ENCODE peak calls at places on chromosomes 6 and 20, in five cellular contexts. One of them, this sample, is unnamed.

GRCh38 chr6:109474995-109475394 is 8.0 kb downstream of the ZBTB24 start:
- DNase-seq in GM12878: no peak
- DNase-seq in K562: no peak
- DNase-seq in GM23338: no peak
- DNase-seq in HepG2: no peak
- DNase-seq in this sample: no peak

GRCh38 chr6:38933426-38933825 is 115.2 kb upstream of the GLP1R start:
- DNase-seq in HepG2: peak
- DNase-seq in K562: no peak
- DNase-seq in GM12878: no peak
- DNase-seq in GM23338: peak
- DNase-seq in this sample: no peak

GRCh38 chr20:6855806-6856205 is 88.3 kb downstream of the BMP2 start:
- DNase-seq in GM12878: no peak
- DNase-seq in K562: no peak
- DNase-seq in GM23338: no peak
- DNase-seq in HepG2: no peak
- DNase-seq in this sample: no peak

GRCh38 chr6:149362289-149362688 is 37.8 kb upstream of the SUMO4 start:
- DNase-seq in K562: no peak
- DNase-seq in GM23338: no peak
- DNase-seq in HepG2: no peak
- DNase-seq in GM12878: no peak
- DNase-seq in this sample: no peak

GRCh38 chr6:21402368-21402767 is 191.2 kb upstream of the SOX4 start:
- DNase-seq in GM12878: peak
- DNase-seq in GM23338: no peak
- DNase-seq in HepG2: no peak
- DNase-seq in K562: no peak
- DNase-seq in this sample: no peak

GRCh38 chr6:168827484-168827883 is 386.5 kb downstream of the SMOC2 start:
- DNase-seq in K562: no peak
- DNase-seq in GM23338: no peak
- DNase-seq in HepG2: no peak
- DNase-seq in GM12878: no peak
- DNase-seq in this sample: no peak

GRCh38 chr20:62805365-62805710 is 703 bp downstream of the OGFR start:
- DNase-seq in GM23338: peak
- DNase-seq in HepG2: no peak
- DNase-seq in GM12878: no peak
- DNase-seq in K562: no peak
- DNase-seq in this sample: peak

GRCh38 chr20:6040540-6040939 is 13.3 kb downstream of the LRRN4 start:
- DNase-seq in GM12878: no peak
- DNase-seq in K562: no peak
- DNase-seq in GM23338: no peak
- DNase-seq in HepG2: no peak
- DNase-seq in this sample: no peak

GRCh38 chr6:2630891-2631458 is 119.7 kb downstream of the MYLK4 start:
- DNase-seq in K562: no peak
- DNase-seq in GM12878: no peak
- DNase-seq in HepG2: no peak
- DNase-seq in GM23338: no peak
- DNase-seq in this sample: no peak

GRCh38 chr20:39195495-39196129 is 233.5 kb downstream of the DHX35 start:
- DNase-seq in GM23338: peak
- DNase-seq in K562: no peak
- DNase-seq in HepG2: no peak
- DNase-seq in GM12878: no peak
- DNase-seq in this sample: no peak

GRCh38 chr6:134240664-134241431 is 77.1 kb downstream of the SGK1 start:
- DNase-seq in GM12878: no peak
- DNase-seq in HepG2: no peak
- DNase-seq in GM23338: no peak
- DNase-seq in K562: no peak
- DNase-seq in this sample: no peak

DNA sequence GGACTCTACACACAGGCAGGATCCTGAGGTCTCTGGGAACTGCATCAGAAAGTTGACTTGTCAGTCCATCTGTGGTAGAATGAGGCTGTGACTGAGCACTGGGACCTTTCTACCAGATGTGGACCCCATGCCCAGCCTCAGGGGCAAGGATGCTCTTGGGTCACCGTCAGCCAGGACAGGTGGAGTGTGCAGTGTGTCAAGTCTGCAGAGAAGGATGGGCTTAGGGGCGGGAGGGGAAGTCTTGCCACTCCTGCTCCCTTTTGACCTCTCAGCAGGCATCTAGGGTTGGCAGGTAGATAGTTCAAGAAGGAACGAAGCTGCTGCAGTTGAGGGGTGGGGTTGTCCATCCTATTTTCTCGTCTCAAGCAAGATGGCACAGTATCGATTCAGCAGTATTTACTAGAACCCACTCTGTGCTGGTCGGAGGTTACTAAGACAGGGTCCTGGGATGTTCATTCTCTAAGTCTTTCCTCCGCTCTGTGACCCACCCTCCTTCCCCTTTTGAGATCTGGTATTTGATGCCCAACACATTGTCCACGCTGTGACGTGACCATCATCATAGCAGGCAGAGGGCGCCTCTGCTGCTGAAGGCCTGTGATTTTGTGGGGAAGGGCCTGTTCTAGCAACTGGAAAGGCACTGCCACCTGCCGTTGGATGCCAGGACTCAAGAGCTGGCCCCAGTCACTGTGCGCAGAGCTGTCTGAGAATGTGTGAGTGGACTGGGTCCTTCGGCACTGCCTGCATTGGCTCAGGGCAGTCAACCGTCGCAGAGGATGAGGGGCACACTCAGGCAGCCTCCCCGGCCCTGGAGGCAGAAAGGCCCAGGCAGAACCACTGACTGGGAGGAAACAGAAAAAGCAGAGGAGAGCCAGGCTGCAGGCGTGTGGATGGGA is 23.2 kb downstream of the RBCK1 start:
- DNase-seq in GM12878: no peak
- DNase-seq in GM23338: peak
- DNase-seq in HepG2: peak
- DNase-seq in K562: peak
- DNase-seq in this sample: no peak
- TF ChIP-seq POLR2AphosphoS5 in GM12878: no peak
- TF ChIP-seq POLR2AphosphoS5 in GM23338: no peak
- TF ChIP-seq POLR2AphosphoS5 in HepG2: peak
- TF ChIP-seq POLR2AphosphoS5 in K562: no peak
- TF ChIP-seq POLR2AphosphoS5 in this sample: peak

GRCh38 chr6:158715330-158716311 is 65.8 kb downstream of the SYTL3 start:
- DNase-seq in K562: peak
- DNase-seq in GM23338: no peak
- DNase-seq in GM12878: no peak
- DNase-seq in HepG2: no peak
- DNase-seq in this sample: no peak
- TF ChIP-seq CREB1 in K562: no peak
- TF ChIP-seq CREB1 in GM23338: no peak
- TF ChIP-seq CREB1 in GM12878: peak
- TF ChIP-seq CREB1 in HepG2: no peak
- TF ChIP-seq CREB1 in this sample: no peak

GRCh38 chr6:138341176-138341575 is 36.5 kb upstream of the SMIM28 start:
- DNase-seq in GM23338: no peak
- DNase-seq in HepG2: no peak
- DNase-seq in K562: no peak
- DNase-seq in GM12878: no peak
- DNase-seq in this sample: no peak
- TF ChIP-seq POLR2AphosphoS5 in GM23338: no peak
- TF ChIP-seq POLR2AphosphoS5 in HepG2: no peak
- TF ChIP-seq POLR2AphosphoS5 in K562: no peak
- TF ChIP-seq POLR2AphosphoS5 in GM12878: no peak
- TF ChIP-seq POLR2AphosphoS5 in this sample: no peak

GRCh38 chr20:49521356-49521755 is 38.9 kb upstream of the KCNB1 start:
- DNase-seq in GM23338: no peak
- DNase-seq in HepG2: no peak
- DNase-seq in GM12878: no peak
- DNase-seq in K562: no peak
- DNase-seq in this sample: no peak
- TF ChIP-seq CREB1 in GM23338: no peak
- TF ChIP-seq CREB1 in HepG2: no peak
- TF ChIP-seq CREB1 in GM12878: no peak
- TF ChIP-seq CREB1 in K562: no peak
- TF ChIP-seq CREB1 in this sample: no peak

GRCh38 chr6:43708857-43709653 is 21.5 kb upstream of the MRPS18A start:
- DNase-seq in GM12878: no peak
- DNase-seq in GM23338: no peak
- DNase-seq in K562: no peak
- DNase-seq in HepG2: no peak
- DNase-seq in this sample: no peak

GRCh38 chr6:43705996-43706395 is 18.4 kb upstream of the MRPS18A start:
- DNase-seq in HepG2: no peak
- DNase-seq in GM12878: no peak
- DNase-seq in GM23338: no peak
- DNase-seq in K562: no peak
- DNase-seq in this sample: no peak

GRCh38 chr6:43707767-43708166 is 20.2 kb upstream of the MRPS18A start:
- DNase-seq in GM12878: no peak
- DNase-seq in HepG2: no peak
- DNase-seq in GM23338: no peak
- DNase-seq in K562: no peak
- DNase-seq in this sample: no peak

GRCh38 chr6:43707269-43707668 is 19.7 kb upstream of the MRPS18A start:
- DNase-seq in HepG2: no peak
- DNase-seq in GM12878: no peak
- DNase-seq in K562: no peak
- DNase-seq in GM23338: no peak
- DNase-seq in this sample: no peak

DNA sequence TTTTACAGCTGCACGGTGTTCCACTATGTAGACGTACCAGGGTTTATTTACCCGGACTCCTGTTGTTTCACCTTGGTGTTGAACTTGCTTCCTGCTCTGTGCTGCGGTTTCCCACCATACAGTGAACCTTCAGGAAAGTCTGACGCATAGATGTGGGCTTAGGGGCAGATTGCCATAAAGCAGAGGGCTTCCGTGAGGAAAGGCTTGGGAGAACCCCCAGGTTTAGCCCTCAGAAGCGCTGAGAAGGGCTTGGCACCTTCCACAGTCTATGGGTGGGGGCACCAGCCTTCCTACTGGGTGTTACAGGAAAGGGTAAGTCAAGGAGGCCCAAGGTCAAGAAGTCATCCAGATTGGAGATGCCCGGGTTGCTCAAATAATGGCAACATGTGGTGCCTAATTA is 19.2 kb upstream of the MRPS18A start:
- DNase-seq in HepG2: peak
- DNase-seq in GM12878: no peak
- DNase-seq in GM23338: no peak
- DNase-seq in K562: no peak
- DNase-seq in this sample: no peak
- TF ChIP-seq POLR2AphosphoS5 in HepG2: no peak
- TF ChIP-seq POLR2AphosphoS5 in GM12878: no peak
- TF ChIP-seq POLR2AphosphoS5 in GM23338: no peak
- TF ChIP-seq POLR2AphosphoS5 in K562: no peak
- TF ChIP-seq POLR2AphosphoS5 in this sample: no peak

GRCh38 chr6:148251891-148252290 is 90.7 kb upstream of the SASH1 start:
- DNase-seq in HepG2: no peak
- DNase-seq in GM12878: no peak
- DNase-seq in GM23338: no peak
- DNase-seq in K562: no peak
- DNase-seq in this sample: no peak
- TF ChIP-seq CREB1 in HepG2: no peak
- TF ChIP-seq CREB1 in GM12878: no peak
- TF ChIP-seq CREB1 in GM23338: no peak
- TF ChIP-seq CREB1 in K562: no peak
- TF ChIP-seq CREB1 in this sample: no peak

DNA sequence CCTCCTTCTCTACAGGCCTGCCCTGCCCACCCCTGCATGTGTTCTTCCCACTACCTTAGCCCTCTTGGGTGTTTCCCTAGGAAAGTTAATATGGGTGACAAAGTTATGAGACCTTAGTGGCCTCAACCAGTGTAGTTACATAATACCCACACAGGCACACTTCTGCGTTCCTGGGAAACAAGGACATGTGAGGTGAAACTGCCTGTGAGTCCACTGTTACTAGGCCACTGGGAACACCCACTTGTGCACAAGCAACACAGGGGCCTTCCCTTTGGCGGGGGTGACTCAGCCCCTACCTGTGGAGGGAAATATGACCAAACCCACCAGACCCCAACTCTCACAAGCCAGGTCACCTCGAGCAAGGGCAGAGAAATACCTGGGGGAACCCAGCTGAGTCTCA is 12.8 kb downstream of the PI16 start:
- DNase-seq in K562: no peak
- DNase-seq in HepG2: no peak
- DNase-seq in GM23338: no peak
- DNase-seq in GM12878: no peak
- DNase-seq in this sample: no peak
- TF ChIP-seq POLR2AphosphoS5 in K562: no peak
- TF ChIP-seq POLR2AphosphoS5 in HepG2: no peak
- TF ChIP-seq POLR2AphosphoS5 in GM23338: no peak
- TF ChIP-seq POLR2AphosphoS5 in GM12878: peak
- TF ChIP-seq POLR2AphosphoS5 in this sample: peak

GRCh38 chr20:57680131-57680716 is 29.6 kb downstream of the PMEPA1 start:
- DNase-seq in GM23338: no peak
- DNase-seq in GM12878: peak
- DNase-seq in HepG2: no peak
- DNase-seq in K562: no peak
- DNase-seq in this sample: no peak
- TF ChIP-seq CREB1 in GM23338: no peak
- TF ChIP-seq CREB1 in GM12878: peak
- TF ChIP-seq CREB1 in HepG2: no peak
- TF ChIP-seq CREB1 in K562: no peak
- TF ChIP-seq CREB1 in this sample: no peak

This sample was measured in H1.